ENCODE peak calls at places on chromosomes 13 and 19, in six cellular contexts. One of them, this sample, is unnamed.

GRCh38 chr13:51668580-51669195 is 84.4 kb downstream of the WDFY2 start:
- DNase-seq in RWPE1: no peak
- DNase-seq in gastrocnemius medialis: no peak
- DNase-seq in spleen: no peak
- DNase-seq in CD8-positive, alpha-beta T cell: no peak
- DNase-seq in vagina: no peak
- DNase-seq in this sample: no peak

GRCh38 chr19:10760268-10760944 is 42.5 kb downstream of the DNM2 start:
- DNase-seq in RWPE1: no peak
- DNase-seq in gastrocnemius medialis: no peak
- DNase-seq in spleen: no peak
- DNase-seq in CD8-positive, alpha-beta T cell: no peak
- DNase-seq in vagina: no peak
- DNase-seq in this sample: no peak

GRCh38 chr13:26529441-26529840 is 28.0 kb upstream of the WASF3 start:
- DNase-seq in RWPE1: peak; percentile 39
- DNase-seq in gastrocnemius medialis: no peak
- DNase-seq in spleen: no peak
- DNase-seq in CD8-positive, alpha-beta T cell: no peak
- DNase-seq in vagina: no peak
- DNase-seq in this sample: no peak

GRCh38 chr13:110576736-110577476 is 15.4 kb upstream of the RAB20 start:
- DNase-seq in RWPE1: no peak
- DNase-seq in gastrocnemius medialis: no peak
- DNase-seq in spleen: no peak
- DNase-seq in CD8-positive, alpha-beta T cell: no peak
- DNase-seq in vagina: no peak
- DNase-seq in this sample: no peak

GRCh38 chr19:5951338-5951861 is 26.5 kb downstream of the RANBP3 start:
- DNase-seq in RWPE1: no peak
- DNase-seq in gastrocnemius medialis: no peak
- DNase-seq in spleen: peak; percentile 85
- DNase-seq in CD8-positive, alpha-beta T cell: no peak
- DNase-seq in vagina: no peak
- DNase-seq in this sample: no peak

GRCh38 chr19:3963458-3964255 is 7.2 kb downstream of the DAPK3 start:
- DNase-seq in RWPE1: no peak
- DNase-seq in gastrocnemius medialis: no peak
- DNase-seq in spleen: no peak
- DNase-seq in CD8-positive, alpha-beta T cell: no peak
- DNase-seq in vagina: no peak
- DNase-seq in this sample: no peak

GRCh38 chr19:42555317-42555716 is 27.0 kb upstream of the CEACAM1 start:
- DNase-seq in RWPE1: no peak
- DNase-seq in gastrocnemius medialis: no peak
- DNase-seq in spleen: peak; percentile 83
- DNase-seq in CD8-positive, alpha-beta T cell: no peak
- DNase-seq in vagina: no peak
- DNase-seq in this sample: no peak

GRCh38 chr13:36834299-36834698 is 15.3 kb downstream of the RFXAP start:
- DNase-seq in RWPE1: no peak
- DNase-seq in gastrocnemius medialis: no peak
- DNase-seq in spleen: no peak
- DNase-seq in CD8-positive, alpha-beta T cell: no peak
- DNase-seq in vagina: no peak
- DNase-seq in this sample: no peak

GRCh38 chr13:41017153-41017552 is 2.0 kb downstream of the ELF1 start:
- DNase-seq in RWPE1: no peak
- DNase-seq in gastrocnemius medialis: no peak
- DNase-seq in spleen: no peak
- DNase-seq in CD8-positive, alpha-beta T cell: no peak
- DNase-seq in vagina: no peak
- DNase-seq in this sample: no peak

GRCh38 chr13:60690607-60691006 is 293.6 kb downstream of the TDRD3 start:
- DNase-seq in RWPE1: no peak
- DNase-seq in gastrocnemius medialis: no peak
- DNase-seq in spleen: no peak
- DNase-seq in CD8-positive, alpha-beta T cell: no peak
- DNase-seq in vagina: no peak
- DNase-seq in this sample: no peak

GRCh38 chr13:110426745-110427144 is 119.7 kb downstream of the COL4A2 start:
- DNase-seq in RWPE1: no peak
- DNase-seq in gastrocnemius medialis: no peak
- DNase-seq in spleen: no peak
- DNase-seq in CD8-positive, alpha-beta T cell: no peak
- DNase-seq in vagina: no peak
- DNase-seq in this sample: no peak

GRCh38 chr19:10419646-10420443 is 493 bp upstream of the PDE4A start:
- DNase-seq in RWPE1: no peak
- DNase-seq in gastrocnemius medialis: no peak
- DNase-seq in spleen: no peak
- DNase-seq in CD8-positive, alpha-beta T cell: no peak
- DNase-seq in vagina: no peak
- DNase-seq in this sample: no peak

GRCh38 chr13:77728265-77728966 is 30.9 kb downstream of the SLAIN1 start:
- DNase-seq in RWPE1: no peak
- DNase-seq in gastrocnemius medialis: no peak
- DNase-seq in spleen: no peak
- DNase-seq in CD8-positive, alpha-beta T cell: no peak
- DNase-seq in vagina: no peak
- DNase-seq in this sample: no peak

GRCh38 chr19:54137913-54138776 is 583 bp downstream of the CNOT3 start:
- DNase-seq in RWPE1: no peak
- DNase-seq in gastrocnemius medialis: no peak
- DNase-seq in spleen: peak; percentile 89
- DNase-seq in CD8-positive, alpha-beta T cell: no peak
- DNase-seq in vagina: no peak
- DNase-seq in this sample: no peak

GRCh38 chr19:19679176-19680073 is 10.8 kb downstream of the ZNF101 start:
- DNase-seq in RWPE1: no peak
- DNase-seq in gastrocnemius medialis: no peak
- DNase-seq in spleen: no peak
- DNase-seq in CD8-positive, alpha-beta T cell: no peak
- DNase-seq in vagina: no peak
- DNase-seq in this sample: no peak

GRCh38 chr13:51534075-51534817 is 50.0 kb upstream of the WDFY2 start:
- DNase-seq in RWPE1: no peak
- DNase-seq in gastrocnemius medialis: peak; percentile 42
- DNase-seq in spleen: peak; percentile 81
- DNase-seq in CD8-positive, alpha-beta T cell: peak; percentile 16
- DNase-seq in vagina: no peak
- DNase-seq in this sample: no peak

GRCh38 chr19:13022111-13022858 is 27.0 kb downstream of the NFIX start:
- DNase-seq in RWPE1: no peak
- DNase-seq in gastrocnemius medialis: peak; percentile 88
- DNase-seq in spleen: no peak
- DNase-seq in CD8-positive, alpha-beta T cell: no peak
- DNase-seq in vagina: no peak
- DNase-seq in this sample: peak; percentile 84

GRCh38 chr13:53045110-53045509 is 16.5 kb downstream of the OLFM4 start:
- DNase-seq in RWPE1: no peak
- DNase-seq in gastrocnemius medialis: no peak
- DNase-seq in spleen: no peak
- DNase-seq in CD8-positive, alpha-beta T cell: no peak
- DNase-seq in vagina: no peak
- DNase-seq in this sample: no peak

GRCh38 chr19:18519962-18520847 is 1.7 kb downstream of the ELL start:
- DNase-seq in RWPE1: peak; percentile 80
- DNase-seq in gastrocnemius medialis: peak; percentile 94
- DNase-seq in spleen: peak; percentile 90
- DNase-seq in CD8-positive, alpha-beta T cell: peak; percentile 46
- DNase-seq in vagina: no peak
- DNase-seq in this sample: peak; percentile 86

GRCh38 chr13:42284068-42284467 is 12.1 kb downstream of the AKAP11 start:
- DNase-seq in RWPE1: no peak
- DNase-seq in gastrocnemius medialis: no peak
- DNase-seq in spleen: no peak
- DNase-seq in CD8-positive, alpha-beta T cell: no peak
- DNase-seq in vagina: no peak
- DNase-seq in this sample: no peak

GRCh38 chr13:70249332-70250064 is 141.2 kb upstream of the KLHL1 start:
- DNase-seq in RWPE1: peak; percentile 33
- DNase-seq in gastrocnemius medialis: no peak
- DNase-seq in spleen: no peak
- DNase-seq in CD8-positive, alpha-beta T cell: no peak
- DNase-seq in vagina: no peak
- DNase-seq in this sample: no peak

GRCh38 chr19:4183967-4184717 is 1.7 kb downstream of the ANKRD24 start:
- DNase-seq in RWPE1: no peak
- DNase-seq in gastrocnemius medialis: peak; percentile 64
- DNase-seq in spleen: peak; percentile 77
- DNase-seq in CD8-positive, alpha-beta T cell: no peak
- DNase-seq in vagina: no peak
- DNase-seq in this sample: no peak

GRCh38 chr19:11856568-11857264 is 8.2 kb downstream of the ZNF439 start:
- DNase-seq in RWPE1: no peak
- DNase-seq in gastrocnemius medialis: no peak
- DNase-seq in spleen: no peak
- DNase-seq in CD8-positive, alpha-beta T cell: no peak
- DNase-seq in vagina: no peak
- DNase-seq in this sample: no peak

GRCh38 chr13:39056018-39056417 is 17.8 kb downstream of the NHLRC3 start:
- DNase-seq in RWPE1: no peak
- DNase-seq in gastrocnemius medialis: no peak
- DNase-seq in spleen: no peak
- DNase-seq in CD8-positive, alpha-beta T cell: no peak
- DNase-seq in vagina: no peak
- DNase-seq in this sample: no peak

GRCh38 chr13:35190241-35190640 is 248.2 kb downstream of the NBEA start:
- DNase-seq in RWPE1: no peak
- DNase-seq in gastrocnemius medialis: no peak
- DNase-seq in spleen: no peak
- DNase-seq in CD8-positive, alpha-beta T cell: no peak
- DNase-seq in vagina: no peak
- DNase-seq in this sample: no peak

GRCh38 chr13:86731987-86732386 is 932.8 kb upstream of the SLITRK6 start:
- DNase-seq in RWPE1: no peak
- DNase-seq in gastrocnemius medialis: no peak
- DNase-seq in spleen: no peak
- DNase-seq in CD8-positive, alpha-beta T cell: no peak
- DNase-seq in vagina: no peak
- DNase-seq in this sample: no peak

GRCh38 chr19:22426901-22427300 is 4.8 kb upstream of the ZNF98 start:
- DNase-seq in RWPE1: no peak
- DNase-seq in gastrocnemius medialis: no peak
- DNase-seq in spleen: no peak
- DNase-seq in CD8-positive, alpha-beta T cell: no peak
- DNase-seq in vagina: no peak
- DNase-seq in this sample: no peak

GRCh38 chr19:38834590-38834989 is 3.0 kb upstream of the ECH1 start:
- DNase-seq in RWPE1: no peak
- DNase-seq in gastrocnemius medialis: no peak
- DNase-seq in spleen: no peak
- DNase-seq in CD8-positive, alpha-beta T cell: no peak
- DNase-seq in vagina: no peak
- DNase-seq in this sample: no peak

GRCh38 chr19:38826856-38827551 is 4.6 kb downstream of the ECH1 start:
- DNase-seq in RWPE1: no peak
- DNase-seq in gastrocnemius medialis: no peak
- DNase-seq in spleen: no peak
- DNase-seq in CD8-positive, alpha-beta T cell: no peak
- DNase-seq in vagina: no peak
- DNase-seq in this sample: no peak

GRCh38 chr19:38831142-38831605 is 420 bp downstream of the ECH1 start:
- DNase-seq in RWPE1: peak; percentile 65
- DNase-seq in gastrocnemius medialis: peak; percentile 81
- DNase-seq in spleen: peak; percentile 86
- DNase-seq in CD8-positive, alpha-beta T cell: no peak
- DNase-seq in vagina: no peak
- DNase-seq in this sample: peak; percentile 89

GRCh38 chr19:38834104-38834490 is 2.5 kb upstream of the ECH1 start:
- DNase-seq in RWPE1: no peak
- DNase-seq in gastrocnemius medialis: no peak
- DNase-seq in spleen: no peak
- DNase-seq in CD8-positive, alpha-beta T cell: no peak
- DNase-seq in vagina: no peak
- DNase-seq in this sample: no peak

GRCh38 chr19:38830039-38830733 is 1.4 kb downstream of the ECH1 start:
- DNase-seq in RWPE1: no peak
- DNase-seq in gastrocnemius medialis: no peak
- DNase-seq in spleen: no peak
- DNase-seq in CD8-positive, alpha-beta T cell: no peak
- DNase-seq in vagina: no peak
- DNase-seq in this sample: no peak
- H3K27ac ChIP-seq in RWPE1: peak overlapping the region; percentile 91
- H3K27ac ChIP-seq in gastrocnemius medialis: peak overlapping the region; percentile 97
- H3K27ac ChIP-seq in spleen: peak overlapping the region; percentile 90
- H3K27ac ChIP-seq in CD8-positive, alpha-beta T cell: no peak overlapping the region
- H3K27ac ChIP-seq in vagina: no peak overlapping the region
- H3K27ac ChIP-seq in this sample: peak overlapping the region; percentile 91

GRCh38 chr13:50090211-50090610 is 75.0 kb downstream of the KCNRG start:
- DNase-seq in RWPE1: no peak
- DNase-seq in gastrocnemius medialis: no peak
- DNase-seq in spleen: no peak
- DNase-seq in CD8-positive, alpha-beta T cell: no peak
- DNase-seq in vagina: no peak
- DNase-seq in this sample: no peak
- H3K27ac ChIP-seq in RWPE1: no peak overlapping the region
- H3K27ac ChIP-seq in gastrocnemius medialis: peak overlapping the region; percentile 9
- H3K27ac ChIP-seq in spleen: no peak overlapping the region
- H3K27ac ChIP-seq in CD8-positive, alpha-beta T cell: no peak overlapping the region
- H3K27ac ChIP-seq in vagina: no peak overlapping the region
- H3K27ac ChIP-seq in this sample: no peak overlapping the region

GRCh38 chr13:72798817-72799216 is 16.9 kb downstream of the PIBF1 start:
- DNase-seq in RWPE1: no peak
- DNase-seq in gastrocnemius medialis: no peak
- DNase-seq in spleen: no peak
- DNase-seq in CD8-positive, alpha-beta T cell: no peak
- DNase-seq in vagina: no peak
- DNase-seq in this sample: no peak
- H3K27ac ChIP-seq in RWPE1: no peak overlapping the region
- H3K27ac ChIP-seq in gastrocnemius medialis: no peak overlapping the region
- H3K27ac ChIP-seq in spleen: no peak overlapping the region
- H3K27ac ChIP-seq in CD8-positive, alpha-beta T cell: no peak overlapping the region
- H3K27ac ChIP-seq in vagina: no peak overlapping the region
- H3K27ac ChIP-seq in this sample: no peak overlapping the region

GRCh38 chr13:114146173-114146572 is 13.8 kb upstream of the RASA3 start:
- DNase-seq in RWPE1: no peak
- DNase-seq in gastrocnemius medialis: no peak
- DNase-seq in spleen: no peak
- DNase-seq in CD8-positive, alpha-beta T cell: no peak
- DNase-seq in vagina: no peak
- DNase-seq in this sample: no peak

GRCh38 chr13:114146629-114147028 is 14.2 kb upstream of the RASA3 start:
- DNase-seq in RWPE1: no peak
- DNase-seq in gastrocnemius medialis: no peak
- DNase-seq in spleen: no peak
- DNase-seq in CD8-positive, alpha-beta T cell: no peak
- DNase-seq in vagina: no peak
- DNase-seq in this sample: no peak

GRCh38 chr13:114149774-114150740 is 17.6 kb upstream of the RASA3 start:
- DNase-seq in RWPE1: no peak
- DNase-seq in gastrocnemius medialis: no peak
- DNase-seq in spleen: no peak
- DNase-seq in CD8-positive, alpha-beta T cell: no peak
- DNase-seq in vagina: no peak
- DNase-seq in this sample: no peak

GRCh38 chr13:114147803-114148520 is 15.5 kb upstream of the RASA3 start:
- DNase-seq in RWPE1: no peak
- DNase-seq in gastrocnemius medialis: no peak
- DNase-seq in spleen: no peak
- DNase-seq in CD8-positive, alpha-beta T cell: no peak
- DNase-seq in vagina: no peak
- DNase-seq in this sample: no peak

GRCh38 chr13:114148521-114148855 is 16.1 kb upstream of the RASA3 start:
- DNase-seq in RWPE1: no peak
- DNase-seq in gastrocnemius medialis: no peak
- DNase-seq in spleen: no peak
- DNase-seq in CD8-positive, alpha-beta T cell: peak; percentile 81
- DNase-seq in vagina: no peak
- DNase-seq in this sample: no peak
- H3K27ac ChIP-seq in RWPE1: no peak overlapping the region
- H3K27ac ChIP-seq in gastrocnemius medialis: no peak overlapping the region
- H3K27ac ChIP-seq in spleen: peak overlapping the region; percentile 72
- H3K27ac ChIP-seq in CD8-positive, alpha-beta T cell: peak overlapping the region; percentile 90
- H3K27ac ChIP-seq in vagina: no peak overlapping the region
- H3K27ac ChIP-seq in this sample: no peak overlapping the region

This sample was measured in ascending aorta.